ENCODE peak calls at places on chromosomes 2 and 18, in six cellular contexts. S is activated CD8-positive, alpha-beta memory T cell treated with anti-CD3 and anti-CD28 coated beads, Interleukin-2, amount 10 ng/mL, durations not matched to agents 7 days and 5 days; T is mucosa of descending colon; M is sciatic nerve; E is body of pancreas; O is activated T-cell treated with anti-CD3 and anti-CD28 coated beads, Interleukin-2, amount 50 U/mL, for 72 hours. V is an unnamed sample.

GRCh38 chr18:58117685-58118403 is 73.8 kb downstream of the NEDD4L start:
- ATAC-seq in E (peak), M (peak), S (no peak), O (no peak), T (peak), V (peak)

GRCh38 chr18:23844991-23845680 is 155.9 kb downstream of the LAMA3 start:
- ATAC-seq in S (no peak), E (peak), O (no peak), T (no peak), M (peak), V (peak)

GRCh38 chr2:105765415-105766299 is 20.9 kb downstream of the NCK2 start:
- ATAC-seq in M (no peak), T (peak), E (peak), S (no peak), O (peak), V (no peak)

GRCh38 chr2:196131949-196132925 is 39.1 kb downstream of the STK17B start:
- ATAC-seq in E (no peak), T (peak), S (peak), O (peak), M (no peak), V (peak)

GRCh38 chr2:200797242-200797770 is 14.4 kb upstream of the BZW1 start:
- ATAC-seq in O (no peak), M (peak), S (no peak), T (no peak), E (peak), V (no peak)

GRCh38 chr2:114684404-114684803 is 242.0 kb downstream of the DPP10 start:
- ATAC-seq in S (no peak), T (no peak), E (no peak), M (no peak), O (peak), V (no peak)

GRCh38 chr2:219497495-219498279 is 1.0 kb upstream of the GMPPA start:
- ATAC-seq in E (peak), M (peak), T (peak), O (peak), S (peak), V (peak)

GRCh38 chr2:96642564-96643350 is at the start of gene FER1L5:
- ATAC-seq in S (no peak), M (no peak), T (no peak), E (no peak), O (no peak), V (no peak)

GRCh38 chr2:8976419-8976818 is 27.1 kb downstream of the MBOAT2 start:
- ATAC-seq in M (no peak), T (peak), S (no peak), O (no peak), E (no peak), V (peak)

GRCh38 chr2:168781191-168781818 is 21.1 kb upstream of the NOSTRIN start:
- ATAC-seq in M (no peak), T (no peak), E (peak), O (no peak), S (no peak), V (no peak)

GRCh38 chr2:28628987-28629386 is 122.6 kb upstream of the PPP1CB start:
- ATAC-seq in E (no peak), T (no peak), M (no peak), S (no peak), O (no peak), V (no peak)

GRCh38 chr2:160139350-160139749 is 60.7 kb downstream of the ITGB6 start:
- ATAC-seq in O (no peak), T (no peak), E (no peak), M (no peak), S (no peak), V (no peak)

GRCh38 chr2:132384491-132385186 is 32.0 kb upstream of the GPR39 start:
- ATAC-seq in S (no peak), O (no peak), M (peak), E (no peak), T (no peak), V (no peak)

GRCh38 chr2:240369725-240370585 is 65.5 kb upstream of the GPC1 start:
- ATAC-seq in O (no peak), M (peak), E (peak), S (no peak), T (peak), V (peak)

GRCh38 chr2:61671561-61672315 is 133.6 kb upstream of the XPO1 start:
- ATAC-seq in M (peak), E (peak), O (no peak), S (no peak), T (no peak), V (peak)

GRCh38 chr2:46388873-46389272 is 90.5 kb upstream of the TMEM247 start:
- ATAC-seq in T (no peak), S (no peak), O (no peak), E (no peak), M (peak), V (no peak)

GRCh38 chr2:56217106-56217505 is 33.3 kb downstream of the CCDC85A start:
- ATAC-seq in T (no peak), O (no peak), M (no peak), S (no peak), E (no peak), V (peak)

GRCh38 chr2:27032495-27033252 is at the start of gene TMEM214:
- ATAC-seq in T (peak), S (peak), O (peak), E (peak), M (peak), V (peak)

GRCh38 chr2:23824777-23825212 is 102.1 kb downstream of the ATAD2B start:
- ATAC-seq in T (peak), M (peak), O (peak), S (peak), E (peak), V (peak)

GRCh38 chr2:24471662-24472061 is 19.4 kb upstream of the NCOA1 start:
- ATAC-seq in O (no peak), E (no peak), S (no peak), T (no peak), M (no peak), V (no peak)

GRCh38 chr2:127153691-127154158 is 46.8 kb upstream of the BIN1 start:
- ATAC-seq in M (peak), T (peak), S (no peak), E (peak), O (no peak), V (peak)

GRCh38 chr2:179936654-179937053 is 70.4 kb downstream of the CWC22 start:
- ATAC-seq in S (peak), O (no peak), M (no peak), T (peak), E (no peak), V (peak)

GRCh38 chr2:98710709-98711108 is 20.2 kb downstream of the MGAT4A start:
- ATAC-seq in O (no peak), T (no peak), S (no peak), E (no peak), M (no peak), V (no peak)

GRCh38 chr2:216606551-216607527 is 26.4 kb upstream of the IGFBP2 start:
- ATAC-seq in T (no peak), O (peak), S (peak), E (no peak), M (no peak), V (no peak)

GRCh38 chr18:61998957-61999356 is 106.2 kb upstream of the RNF152 start:
- ATAC-seq in E (no peak), O (no peak), M (no peak), T (no peak), S (no peak), V (peak)

GRCh38 chr2:222393733-222394267 is 30.5 kb upstream of the SGPP2 start:
- ATAC-seq in S (no peak), O (no peak), E (no peak), T (no peak), M (no peak), V (no peak)

GRCh38 chr2:102273619-102274211 is 37.6 kb upstream of the IL1RL1 start:
- ATAC-seq in E (peak), T (peak), O (no peak), M (peak), S (no peak), V (no peak)

GRCh38 chr2:79630060-79630459 is 117.2 kb downstream of the CTNNA2 start:
- ATAC-seq in O (no peak), T (no peak), S (no peak), M (no peak), E (no peak), V (no peak)

GRCh38 chr2:215415218-215415617 is 20.6 kb downstream of the FN1 start:
- ATAC-seq in S (no peak), T (no peak), E (no peak), O (no peak), M (no peak), V (no peak)